ENCODE peak calls at places on chromosome 1, in five cellular contexts. O is mucosa of gallbladder, K is GM03348, U is ELR, G is DMS 273 treated with DMSO at 0.1 percent for 48 hours. P is an unnamed sample.

GRCh38 chr1:150513275-150513885 is 2.2 kb upstream of the FALEC start:
- DNase-seq in O (no peak), K (no peak), U (peak), G (peak), P (no peak)

GRCh38 chr1:190176776-190177175 is 300.9 kb downstream of the BRINP3 start:
- DNase-seq in O (no peak), K (no peak), U (peak), G (no peak), P (no peak)

GRCh38 chr1:169999357-169999756 is 75.1 kb downstream of the KIFAP3 start:
- DNase-seq in O (no peak), K (peak), U (peak), G (no peak), P (peak)

GRCh38 chr1:66248746-66249145 is 285.2 kb upstream of the SGIP1 start:
- DNase-seq in O (no peak), K (no peak), U (no peak), G (no peak), P (no peak)

GRCh38 chr1:154557939-154558609 is 388 bp downstream of the UBE2Q1 start:
- DNase-seq in O (peak), K (peak), U (peak), G (no peak), P (peak)

GRCh38 chr1:63987014-63987630 is 213.3 kb downstream of the ROR1 start:
- DNase-seq in O (no peak), K (peak), U (peak), G (no peak), P (no peak)

GRCh38 chr1:225766967-225767413 is 10.6 kb upstream of the SRP9 start:
- DNase-seq in O (no peak), K (peak), U (peak), G (peak), P (no peak)

GRCh38 chr1:24364975-24365678 is 46.0 kb downstream of the GRHL3 start:
- DNase-seq in O (no peak), K (peak), U (peak), G (no peak), P (no peak)

GRCh38 chr1:179753061-179753460 is 10.0 kb downstream of the FAM163A start:
- DNase-seq in O (no peak), K (no peak), U (peak), G (no peak), P (no peak)

GRCh38 chr1:65009724-65010420 is 43.5 kb upstream of the JAK1 start:
- DNase-seq in O (no peak), K (no peak), U (no peak), G (no peak), P (no peak)

GRCh38 chr1:966135-966602 is at the start of gene PLEKHN1:
- DNase-seq in O (no peak), K (peak), U (peak), G (no peak), P (no peak)

GRCh38 chr1:199550384-199551067 is 477.0 kb upstream of the NR5A2 start:
- DNase-seq in O (no peak), K (peak), U (peak), G (no peak), P (no peak)

GRCh38 chr1:247347395-247348222 is 15.9 kb upstream of the ZNF496 start:
- DNase-seq in O (no peak), K (no peak), U (no peak), G (no peak), P (peak)

GRCh38 chr1:81305997-81306452 is 494.7 kb upstream of the ADGRL2 start:
- DNase-seq in O (peak), K (peak), U (peak), G (no peak), P (no peak)

GRCh38 chr1:8712413-8713229 is 104.8 kb downstream of the RERE start:
- DNase-seq in O (no peak), K (peak), U (peak), G (peak), P (no peak)

GRCh38 chr1:21012937-21013336 is 163.8 kb downstream of the EIF4G3 start:
- DNase-seq in O (no peak), K (peak), U (no peak), G (no peak), P (no peak)

GRCh38 chr1:232260861-232261260 is 369.1 kb downstream of the SIPA1L2 start:
- DNase-seq in O (no peak), K (no peak), U (no peak), G (no peak), P (no peak)

GRCh38 chr1:55233149-55233777 is 18.1 kb upstream of the USP24 start:
- DNase-seq in O (no peak), K (no peak), U (peak), G (no peak), P (no peak)

GRCh38 chr1:36885537-36886441 is 148.5 kb downstream of the GRIK3 start:
- DNase-seq in O (peak), K (no peak), U (no peak), G (no peak), P (peak)